ENCODE peak calls at places on chromosomes 11 and 22, in ten cellular contexts. One of them, this sample, is unnamed.

GRCh38 chr11:71180694-71181466 is 71.5 kb downstream of the SHANK2 start:
- DNase-seq in Peyer's patch: peak; percentile 26
- DNase-seq in fibroblast of lung: no peak
- DNase-seq in suprapubic skin: no peak
- DNase-seq in body of pancreas: no peak
- DNase-seq in HFFc6: no peak
- DNase-seq in SK-N-SH: no peak
- DNase-seq in adrenal gland: no peak
- DNase-seq in ovary: no peak
- DNase-seq in pancreas: no peak
- DNase-seq in this sample: peak; percentile 49

GRCh38 chr11:135075740-135076139 is 663.7 kb upstream of the B3GAT1 start:
- DNase-seq in Peyer's patch: peak; percentile 69
- DNase-seq in fibroblast of lung: peak; percentile 21
- DNase-seq in suprapubic skin: peak; percentile 79
- DNase-seq in body of pancreas: peak; percentile 66
- DNase-seq in HFFc6: peak; percentile 32
- DNase-seq in SK-N-SH: no peak
- DNase-seq in adrenal gland: peak; percentile 49
- DNase-seq in ovary: peak; percentile 49
- DNase-seq in pancreas: peak; percentile 21
- DNase-seq in this sample: peak; percentile 81

GRCh38 chr11:66462911-66463310 is 3.8 kb upstream of the PELI3 start:
- DNase-seq in Peyer's patch: no peak
- DNase-seq in fibroblast of lung: no peak
- DNase-seq in suprapubic skin: no peak
- DNase-seq in body of pancreas: no peak
- DNase-seq in HFFc6: no peak
- DNase-seq in SK-N-SH: no peak
- DNase-seq in adrenal gland: no peak
- DNase-seq in ovary: no peak
- DNase-seq in pancreas: no peak
- DNase-seq in this sample: no peak

GRCh38 chr11:76206327-76207081 is at the start of gene WNT11:
- DNase-seq in Peyer's patch: peak; percentile 82
- DNase-seq in fibroblast of lung: peak; percentile 32
- DNase-seq in suprapubic skin: no peak
- DNase-seq in body of pancreas: peak; percentile 80
- DNase-seq in HFFc6: no peak
- DNase-seq in SK-N-SH: peak; percentile 84
- DNase-seq in adrenal gland: peak; percentile 82
- DNase-seq in ovary: peak; percentile 59
- DNase-seq in pancreas: peak; percentile 73
- DNase-seq in this sample: no peak

GRCh38 chr11:127003260-127003981 is 2.9 kb upstream of the KIRREL3 start:
- DNase-seq in Peyer's patch: no peak
- DNase-seq in fibroblast of lung: peak; percentile 72
- DNase-seq in suprapubic skin: no peak
- DNase-seq in body of pancreas: peak; percentile 28
- DNase-seq in HFFc6: peak; percentile 44
- DNase-seq in SK-N-SH: peak; percentile 91
- DNase-seq in adrenal gland: no peak
- DNase-seq in ovary: no peak
- DNase-seq in pancreas: peak; percentile 17
- DNase-seq in this sample: no peak

GRCh38 chr11:90846628-90847027 is 623.8 kb upstream of the CHORDC1 start:
- DNase-seq in Peyer's patch: no peak
- DNase-seq in fibroblast of lung: no peak
- DNase-seq in suprapubic skin: no peak
- DNase-seq in body of pancreas: no peak
- DNase-seq in HFFc6: no peak
- DNase-seq in SK-N-SH: peak; percentile 1
- DNase-seq in adrenal gland: no peak
- DNase-seq in ovary: no peak
- DNase-seq in pancreas: no peak
- DNase-seq in this sample: no peak

GRCh38 chr22:28894793-28895192 is 11.4 kb downstream of the ZNRF3 start:
- DNase-seq in Peyer's patch: no peak
- DNase-seq in fibroblast of lung: no peak
- DNase-seq in suprapubic skin: no peak
- DNase-seq in body of pancreas: no peak
- DNase-seq in HFFc6: no peak
- DNase-seq in SK-N-SH: no peak
- DNase-seq in adrenal gland: no peak
- DNase-seq in ovary: no peak
- DNase-seq in pancreas: no peak
- DNase-seq in this sample: no peak

GRCh38 chr11:80028998-80029397 is 588.2 kb upstream of the TENM4 start:
- DNase-seq in Peyer's patch: no peak
- DNase-seq in fibroblast of lung: no peak
- DNase-seq in suprapubic skin: no peak
- DNase-seq in body of pancreas: no peak
- DNase-seq in HFFc6: no peak
- DNase-seq in SK-N-SH: no peak
- DNase-seq in adrenal gland: no peak
- DNase-seq in ovary: no peak
- DNase-seq in pancreas: no peak
- DNase-seq in this sample: no peak

GRCh38 chr22:33952776-33953175 is 32.5 kb upstream of the LARGE1 start:
- DNase-seq in Peyer's patch: no peak
- DNase-seq in fibroblast of lung: no peak
- DNase-seq in suprapubic skin: no peak
- DNase-seq in body of pancreas: no peak
- DNase-seq in HFFc6: no peak
- DNase-seq in SK-N-SH: no peak
- DNase-seq in adrenal gland: no peak
- DNase-seq in ovary: no peak
- DNase-seq in pancreas: no peak
- DNase-seq in this sample: no peak

GRCh38 chr11:3042496-3043314 is 14.5 kb downstream of the CARS1 start:
- DNase-seq in Peyer's patch: no peak
- DNase-seq in fibroblast of lung: no peak
- DNase-seq in suprapubic skin: no peak
- DNase-seq in body of pancreas: no peak
- DNase-seq in HFFc6: no peak
- DNase-seq in SK-N-SH: no peak
- DNase-seq in adrenal gland: no peak
- DNase-seq in ovary: no peak
- DNase-seq in pancreas: no peak
- DNase-seq in this sample: no peak

GRCh38 chr11:110479445-110480101 is 49.8 kb downstream of the FDX1 start:
- DNase-seq in Peyer's patch: no peak
- DNase-seq in fibroblast of lung: peak; percentile 84
- DNase-seq in suprapubic skin: no peak
- DNase-seq in body of pancreas: no peak
- DNase-seq in HFFc6: no peak
- DNase-seq in SK-N-SH: no peak
- DNase-seq in adrenal gland: no peak
- DNase-seq in ovary: no peak
- DNase-seq in pancreas: no peak
- DNase-seq in this sample: no peak

GRCh38 chr22:48309115-48309705 is 1518.5 kb downstream of the BRD1 start:
- DNase-seq in Peyer's patch: no peak
- DNase-seq in fibroblast of lung: no peak
- DNase-seq in suprapubic skin: no peak
- DNase-seq in body of pancreas: no peak
- DNase-seq in HFFc6: no peak
- DNase-seq in SK-N-SH: no peak
- DNase-seq in adrenal gland: no peak
- DNase-seq in ovary: no peak
- DNase-seq in pancreas: no peak
- DNase-seq in this sample: peak; percentile 63

GRCh38 chr11:134124660-134125451 is 56.0 kb downstream of the JAM3 start:
- DNase-seq in Peyer's patch: peak; percentile 48
- DNase-seq in fibroblast of lung: peak; percentile 71
- DNase-seq in suprapubic skin: no peak
- DNase-seq in body of pancreas: peak; percentile 66
- DNase-seq in HFFc6: peak; percentile 4
- DNase-seq in SK-N-SH: peak; percentile 86
- DNase-seq in adrenal gland: peak; percentile 65
- DNase-seq in ovary: peak; percentile 38
- DNase-seq in pancreas: peak; percentile 23
- DNase-seq in this sample: no peak

GRCh38 chr11:67022341-67022933 is 497 bp upstream of the SYT12 start:
- DNase-seq in Peyer's patch: peak; percentile 61
- DNase-seq in fibroblast of lung: peak; percentile 78
- DNase-seq in suprapubic skin: no peak
- DNase-seq in body of pancreas: peak; percentile 51
- DNase-seq in HFFc6: no peak
- DNase-seq in SK-N-SH: peak; percentile 69
- DNase-seq in adrenal gland: peak; percentile 47
- DNase-seq in ovary: peak; percentile 31
- DNase-seq in pancreas: peak; percentile 36
- DNase-seq in this sample: no peak

GRCh38 chr11:82771781-82772180 is 38.1 kb upstream of the FAM181B start:
- DNase-seq in Peyer's patch: no peak
- DNase-seq in fibroblast of lung: no peak
- DNase-seq in suprapubic skin: no peak
- DNase-seq in body of pancreas: no peak
- DNase-seq in HFFc6: no peak
- DNase-seq in SK-N-SH: no peak
- DNase-seq in adrenal gland: no peak
- DNase-seq in ovary: no peak
- DNase-seq in pancreas: no peak
- DNase-seq in this sample: no peak

GRCh38 chr11:63666874-63667273 is 4.3 kb downstream of the ATL3 start:
- DNase-seq in Peyer's patch: no peak
- DNase-seq in fibroblast of lung: peak; percentile 53
- DNase-seq in suprapubic skin: no peak
- DNase-seq in body of pancreas: no peak
- DNase-seq in HFFc6: peak; percentile 66
- DNase-seq in SK-N-SH: no peak
- DNase-seq in adrenal gland: no peak
- DNase-seq in ovary: no peak
- DNase-seq in pancreas: no peak
- DNase-seq in this sample: no peak

GRCh38 chr11:12889243-12889642 is 119.9 kb upstream of the RASSF10 start:
- DNase-seq in Peyer's patch: no peak
- DNase-seq in fibroblast of lung: peak; percentile 84
- DNase-seq in suprapubic skin: no peak
- DNase-seq in body of pancreas: no peak
- DNase-seq in HFFc6: peak; percentile 76
- DNase-seq in SK-N-SH: no peak
- DNase-seq in adrenal gland: peak; percentile 18
- DNase-seq in ovary: peak; percentile 40
- DNase-seq in pancreas: no peak
- DNase-seq in this sample: peak; percentile 86

DNA sequence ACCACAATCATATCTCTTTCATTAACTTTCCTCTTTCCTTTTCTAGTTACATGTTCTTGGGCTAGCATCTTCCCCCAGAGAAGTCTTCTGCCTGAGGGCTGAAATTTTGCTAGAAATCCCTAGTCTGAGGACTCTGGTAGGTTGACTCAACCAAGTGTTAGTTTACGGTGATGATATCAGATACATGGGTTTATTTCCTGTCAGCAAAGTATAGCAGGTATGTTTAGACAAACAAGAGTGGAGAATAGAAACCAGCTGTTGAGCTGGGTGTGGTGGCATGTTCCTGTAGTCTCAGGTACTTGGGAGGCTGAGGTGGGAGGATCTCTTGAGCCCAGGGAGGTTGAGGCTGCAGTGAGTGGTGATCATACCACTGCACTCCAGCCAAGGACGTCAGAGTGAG is 11.2 kb downstream of the FOLR1 start:
- DNase-seq in Peyer's patch: peak; percentile 22
- DNase-seq in fibroblast of lung: no peak
- DNase-seq in suprapubic skin: peak; percentile 9
- DNase-seq in body of pancreas: no peak
- DNase-seq in HFFc6: no peak
- DNase-seq in SK-N-SH: no peak
- DNase-seq in adrenal gland: no peak
- DNase-seq in ovary: no peak
- DNase-seq in pancreas: no peak
- DNase-seq in this sample: peak; percentile 29
- TF ChIP-seq CTCF in Peyer's patch: no peak
- TF ChIP-seq CTCF in fibroblast of lung: no peak
- TF ChIP-seq CTCF in suprapubic skin: no peak
- TF ChIP-seq CTCF in body of pancreas: no peak
- TF ChIP-seq CTCF in HFFc6: no peak
- TF ChIP-seq CTCF in SK-N-SH: no peak
- TF ChIP-seq CTCF in adrenal gland: no peak
- TF ChIP-seq CTCF in ovary: no peak
- TF ChIP-seq CTCF in pancreas: no peak
- TF ChIP-seq CTCF in this sample: no peak

GRCh38 chr11:130070109-130070828 is 575 bp downstream of the APLP2 start:
- DNase-seq in Peyer's patch: peak; percentile 77
- DNase-seq in fibroblast of lung: peak; percentile 32
- DNase-seq in suprapubic skin: peak; percentile 70
- DNase-seq in body of pancreas: peak; percentile 65
- DNase-seq in HFFc6: peak; percentile 10
- DNase-seq in SK-N-SH: peak; percentile 80
- DNase-seq in adrenal gland: peak; percentile 52
- DNase-seq in ovary: peak; percentile 58
- DNase-seq in pancreas: peak; percentile 37
- DNase-seq in this sample: peak; percentile 75
- TF ChIP-seq CTCF in Peyer's patch: peak; percentile 12
- TF ChIP-seq CTCF in fibroblast of lung: peak; percentile 8
- TF ChIP-seq CTCF in suprapubic skin: no peak
- TF ChIP-seq CTCF in body of pancreas: no peak
- TF ChIP-seq CTCF in HFFc6: peak; percentile 40
- TF ChIP-seq CTCF in SK-N-SH: peak; percentile 32
- TF ChIP-seq CTCF in adrenal gland: no peak
- TF ChIP-seq CTCF in ovary: no peak
- TF ChIP-seq CTCF in pancreas: no peak
- TF ChIP-seq CTCF in this sample: no peak

GRCh38 chr22:30219049-30219448 is 27.5 kb downstream of the LIF start:
- DNase-seq in Peyer's patch: no peak
- DNase-seq in fibroblast of lung: no peak
- DNase-seq in suprapubic skin: no peak
- DNase-seq in body of pancreas: no peak
- DNase-seq in HFFc6: no peak
- DNase-seq in SK-N-SH: no peak
- DNase-seq in adrenal gland: no peak
- DNase-seq in ovary: no peak
- DNase-seq in pancreas: no peak
- DNase-seq in this sample: no peak
- TF ChIP-seq CTCF in Peyer's patch: no peak
- TF ChIP-seq CTCF in fibroblast of lung: peak; percentile 23
- TF ChIP-seq CTCF in suprapubic skin: no peak
- TF ChIP-seq CTCF in body of pancreas: no peak
- TF ChIP-seq CTCF in HFFc6: peak; percentile 52
- TF ChIP-seq CTCF in SK-N-SH: peak; percentile 31
- TF ChIP-seq CTCF in adrenal gland: no peak
- TF ChIP-seq CTCF in ovary: no peak
- TF ChIP-seq CTCF in pancreas: no peak
- TF ChIP-seq CTCF in this sample: no peak

DNA sequence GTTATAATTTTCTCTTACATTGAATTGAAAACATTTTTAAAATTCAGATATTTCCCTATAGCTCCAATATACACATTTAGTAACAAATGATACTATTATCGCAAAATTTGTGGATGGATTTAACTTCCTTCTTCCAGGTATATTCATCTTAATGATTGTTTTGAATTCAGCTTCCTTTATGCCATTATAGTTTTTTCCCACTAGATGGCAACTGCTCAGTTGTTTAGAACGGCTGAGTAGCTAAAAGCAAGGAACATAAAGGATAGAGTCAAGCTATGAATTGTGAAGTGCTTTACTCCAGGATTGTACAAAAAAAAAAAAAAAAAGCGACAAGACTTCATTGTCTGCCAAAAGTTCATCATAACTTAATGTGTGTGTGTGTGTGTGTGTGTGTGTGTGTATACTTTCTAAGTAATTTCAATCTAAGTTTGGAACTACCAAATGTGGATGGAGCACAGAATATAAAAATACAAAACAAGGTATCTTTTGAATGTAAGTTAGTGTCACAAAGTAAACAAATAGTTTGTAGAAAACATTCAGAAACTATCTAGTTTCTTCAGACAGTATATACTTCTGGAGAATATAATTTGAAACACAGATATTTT is 846.4 kb downstream of the DLG2 start:
- DNase-seq in Peyer's patch: no peak
- DNase-seq in fibroblast of lung: peak; percentile 39
- DNase-seq in suprapubic skin: no peak
- DNase-seq in body of pancreas: no peak
- DNase-seq in HFFc6: peak; percentile 12
- DNase-seq in SK-N-SH: no peak
- DNase-seq in adrenal gland: no peak
- DNase-seq in ovary: no peak
- DNase-seq in pancreas: no peak
- DNase-seq in this sample: no peak
- TF ChIP-seq CTCF in Peyer's patch: no peak
- TF ChIP-seq CTCF in fibroblast of lung: peak; percentile 28
- TF ChIP-seq CTCF in suprapubic skin: no peak
- TF ChIP-seq CTCF in body of pancreas: peak; percentile 35
- TF ChIP-seq CTCF in HFFc6: peak; percentile 60
- TF ChIP-seq CTCF in SK-N-SH: peak; percentile 61
- TF ChIP-seq CTCF in adrenal gland: peak; percentile 43
- TF ChIP-seq CTCF in ovary: no peak
- TF ChIP-seq CTCF in pancreas: no peak
- TF ChIP-seq CTCF in this sample: no peak